ENCODE peak calls at places on chromosome 2, in six cellular contexts. One of them, this sample, is unnamed.

GRCh38 chr2:27828305-27828704 is 56.8 kb downstream of the MRPL33 start:
- DNase-seq in IMR-90: no peak
- DNase-seq in WTC11: no peak
- DNase-seq in OCI-LY7: no peak
- DNase-seq in activated CD4-positive, alpha-beta T cell treated with anti-CD3 and anti-CD28 coated beads, Interleukin-2, amount 50 U/mL, for 48 hours: no peak
- DNase-seq in A172: no peak
- DNase-seq in this sample: no peak

GRCh38 chr2:240374085-240374907 is 61.2 kb upstream of the GPC1 start:
- DNase-seq in activated CD4-positive, alpha-beta T cell treated with anti-CD3 and anti-CD28 coated beads, Interleukin-2, amount 50 U/mL, for 48 hours: no peak
- DNase-seq in WTC11: no peak
- DNase-seq in IMR-90: peak; percentile 93
- DNase-seq in A172: peak; percentile 96
- DNase-seq in OCI-LY7: no peak
- DNase-seq in this sample: peak; percentile 88

GRCh38 chr2:223465793-223466192 is 136.4 kb downstream of the SCG2 start:
- DNase-seq in IMR-90: peak; percentile 96
- DNase-seq in activated CD4-positive, alpha-beta T cell treated with anti-CD3 and anti-CD28 coated beads, Interleukin-2, amount 50 U/mL, for 48 hours: no peak
- DNase-seq in OCI-LY7: no peak
- DNase-seq in WTC11: no peak
- DNase-seq in A172: peak; percentile 90
- DNase-seq in this sample: peak; percentile 98

GRCh38 chr2:172285010-172285621 is 142.3 kb upstream of the ITGA6 start:
- DNase-seq in activated CD4-positive, alpha-beta T cell treated with anti-CD3 and anti-CD28 coated beads, Interleukin-2, amount 50 U/mL, for 48 hours: no peak
- DNase-seq in IMR-90: peak; percentile 78
- DNase-seq in A172: peak; percentile 71
- DNase-seq in WTC11: peak; percentile 58
- DNase-seq in OCI-LY7: no peak
- DNase-seq in this sample: peak; percentile 99

GRCh38 chr2:127158614-127159290 is 51.8 kb upstream of the BIN1 start:
- DNase-seq in IMR-90: no peak
- DNase-seq in activated CD4-positive, alpha-beta T cell treated with anti-CD3 and anti-CD28 coated beads, Interleukin-2, amount 50 U/mL, for 48 hours: no peak
- DNase-seq in OCI-LY7: peak; percentile 12
- DNase-seq in WTC11: no peak
- DNase-seq in A172: no peak
- DNase-seq in this sample: no peak

GRCh38 chr2:72630767-72631166 is 195.1 kb downstream of the EXOC6B start:
- DNase-seq in IMR-90: peak; percentile 49
- DNase-seq in A172: peak; percentile 18
- DNase-seq in activated CD4-positive, alpha-beta T cell treated with anti-CD3 and anti-CD28 coated beads, Interleukin-2, amount 50 U/mL, for 48 hours: no peak
- DNase-seq in WTC11: no peak
- DNase-seq in OCI-LY7: no peak
- DNase-seq in this sample: peak; percentile 45

GRCh38 chr2:172972005-172972619 is 103.5 kb upstream of the MAP3K20 start:
- DNase-seq in OCI-LY7: peak; percentile 55
- DNase-seq in IMR-90: peak; percentile 48
- DNase-seq in A172: peak; percentile 36
- DNase-seq in WTC11: peak; percentile 74
- DNase-seq in activated CD4-positive, alpha-beta T cell treated with anti-CD3 and anti-CD28 coated beads, Interleukin-2, amount 50 U/mL, for 48 hours: peak; percentile 62
- DNase-seq in this sample: peak; percentile 38

GRCh38 chr2:56739421-56739820 is 555.6 kb downstream of the CCDC85A start:
- DNase-seq in A172: no peak
- DNase-seq in OCI-LY7: no peak
- DNase-seq in WTC11: no peak
- DNase-seq in activated CD4-positive, alpha-beta T cell treated with anti-CD3 and anti-CD28 coated beads, Interleukin-2, amount 50 U/mL, for 48 hours: no peak
- DNase-seq in IMR-90: no peak
- DNase-seq in this sample: no peak

GRCh38 chr2:26672818-26673393 is 19.6 kb upstream of the KCNK3 start:
- DNase-seq in A172: no peak
- DNase-seq in WTC11: no peak
- DNase-seq in IMR-90: no peak
- DNase-seq in OCI-LY7: no peak
- DNase-seq in activated CD4-positive, alpha-beta T cell treated with anti-CD3 and anti-CD28 coated beads, Interleukin-2, amount 50 U/mL, for 48 hours: no peak
- DNase-seq in this sample: no peak

GRCh38 chr2:226782092-226782713 is 17.4 kb downstream of the IRS1 start:
- DNase-seq in A172: no peak
- DNase-seq in activated CD4-positive, alpha-beta T cell treated with anti-CD3 and anti-CD28 coated beads, Interleukin-2, amount 50 U/mL, for 48 hours: no peak
- DNase-seq in IMR-90: peak; percentile 87
- DNase-seq in OCI-LY7: no peak
- DNase-seq in WTC11: no peak
- DNase-seq in this sample: no peak

GRCh38 chr2:150689600-150689999 is 202.1 kb upstream of the RND3 start:
- DNase-seq in IMR-90: no peak
- DNase-seq in activated CD4-positive, alpha-beta T cell treated with anti-CD3 and anti-CD28 coated beads, Interleukin-2, amount 50 U/mL, for 48 hours: no peak
- DNase-seq in WTC11: no peak
- DNase-seq in A172: no peak
- DNase-seq in OCI-LY7: no peak
- DNase-seq in this sample: no peak

GRCh38 chr2:40401896-40402295 is 50.0 kb downstream of the SLC8A1 start:
- DNase-seq in A172: peak; percentile 97
- DNase-seq in OCI-LY7: no peak
- DNase-seq in activated CD4-positive, alpha-beta T cell treated with anti-CD3 and anti-CD28 coated beads, Interleukin-2, amount 50 U/mL, for 48 hours: no peak
- DNase-seq in WTC11: no peak
- DNase-seq in IMR-90: peak; percentile 94
- DNase-seq in this sample: peak; percentile 95

GRCh38 chr2:65528241-65528574 is 95.8 kb upstream of the SPRED2 start:
- DNase-seq in A172: no peak
- DNase-seq in WTC11: no peak
- DNase-seq in IMR-90: no peak
- DNase-seq in activated CD4-positive, alpha-beta T cell treated with anti-CD3 and anti-CD28 coated beads, Interleukin-2, amount 50 U/mL, for 48 hours: no peak
- DNase-seq in OCI-LY7: no peak
- DNase-seq in this sample: no peak

GRCh38 chr2:100104718-100105677 is 37.4 kb downstream of the AFF3 start:
- DNase-seq in OCI-LY7: peak; percentile 20
- DNase-seq in IMR-90: peak; percentile 11
- DNase-seq in activated CD4-positive, alpha-beta T cell treated with anti-CD3 and anti-CD28 coated beads, Interleukin-2, amount 50 U/mL, for 48 hours: peak; percentile 7
- DNase-seq in WTC11: peak; percentile 35
- DNase-seq in A172: no peak
- DNase-seq in this sample: no peak

GRCh38 chr2:64859208-64860161 is 129.7 kb upstream of the SLC1A4 start:
- DNase-seq in WTC11: peak; percentile 72
- DNase-seq in A172: peak; percentile 95
- DNase-seq in OCI-LY7: no peak
- DNase-seq in IMR-90: peak; percentile 87
- DNase-seq in activated CD4-positive, alpha-beta T cell treated with anti-CD3 and anti-CD28 coated beads, Interleukin-2, amount 50 U/mL, for 48 hours: no peak
- DNase-seq in this sample: peak; percentile 99

GRCh38 chr2:102106133-102106556 is 36.4 kb upstream of the IL1R1 start:
- DNase-seq in WTC11: no peak
- DNase-seq in activated CD4-positive, alpha-beta T cell treated with anti-CD3 and anti-CD28 coated beads, Interleukin-2, amount 50 U/mL, for 48 hours: no peak
- DNase-seq in IMR-90: peak; percentile 93
- DNase-seq in OCI-LY7: no peak
- DNase-seq in A172: no peak
- DNase-seq in this sample: peak; percentile 95

GRCh38 chr2:24761866-24762265 is 31.3 kb downstream of the PTRHD1 start:
- DNase-seq in A172: no peak
- DNase-seq in IMR-90: no peak
- DNase-seq in OCI-LY7: no peak
- DNase-seq in WTC11: no peak
- DNase-seq in activated CD4-positive, alpha-beta T cell treated with anti-CD3 and anti-CD28 coated beads, Interleukin-2, amount 50 U/mL, for 48 hours: no peak
- DNase-seq in this sample: no peak

GRCh38 chr2:182558564-182558963 is 131.7 kb upstream of the PDE1A start:
- DNase-seq in WTC11: no peak
- DNase-seq in IMR-90: no peak
- DNase-seq in activated CD4-positive, alpha-beta T cell treated with anti-CD3 and anti-CD28 coated beads, Interleukin-2, amount 50 U/mL, for 48 hours: no peak
- DNase-seq in A172: no peak
- DNase-seq in OCI-LY7: no peak
- DNase-seq in this sample: no peak

GRCh38 chr2:183229386-183229785 is 105.1 kb downstream of the NUP35 start:
- DNase-seq in A172: peak; percentile 26
- DNase-seq in activated CD4-positive, alpha-beta T cell treated with anti-CD3 and anti-CD28 coated beads, Interleukin-2, amount 50 U/mL, for 48 hours: peak; percentile 11
- DNase-seq in WTC11: no peak
- DNase-seq in IMR-90: peak; percentile 63
- DNase-seq in OCI-LY7: no peak
- DNase-seq in this sample: peak; percentile 60

GRCh38 chr2:127664065-127664894 is 11.1 kb downstream of the LIMS2 start:
- DNase-seq in OCI-LY7: no peak
- DNase-seq in IMR-90: no peak
- DNase-seq in WTC11: no peak
- DNase-seq in activated CD4-positive, alpha-beta T cell treated with anti-CD3 and anti-CD28 coated beads, Interleukin-2, amount 50 U/mL, for 48 hours: no peak
- DNase-seq in A172: no peak
- DNase-seq in this sample: no peak

GRCh38 chr2:176088048-176088936 is 4.2 kb upstream of the HOXD13 start:
- DNase-seq in WTC11: peak; percentile 79
- DNase-seq in activated CD4-positive, alpha-beta T cell treated with anti-CD3 and anti-CD28 coated beads, Interleukin-2, amount 50 U/mL, for 48 hours: no peak
- DNase-seq in OCI-LY7: no peak
- DNase-seq in IMR-90: peak; percentile 23
- DNase-seq in A172: no peak
- DNase-seq in this sample: no peak

GRCh38 chr2:64637931-64638330 is 15.8 kb downstream of the SERTAD2 start:
- DNase-seq in IMR-90: peak; percentile 31
- DNase-seq in A172: no peak
- DNase-seq in WTC11: no peak
- DNase-seq in OCI-LY7: no peak
- DNase-seq in activated CD4-positive, alpha-beta T cell treated with anti-CD3 and anti-CD28 coated beads, Interleukin-2, amount 50 U/mL, for 48 hours: no peak
- DNase-seq in this sample: no peak

GRCh38 chr2:52135235-52135634 is 1103.3 kb upstream of the NRXN1 start:
- DNase-seq in OCI-LY7: no peak
- DNase-seq in IMR-90: peak; percentile 50
- DNase-seq in WTC11: no peak
- DNase-seq in activated CD4-positive, alpha-beta T cell treated with anti-CD3 and anti-CD28 coated beads, Interleukin-2, amount 50 U/mL, for 48 hours: no peak
- DNase-seq in A172: no peak
- DNase-seq in this sample: no peak

GRCh38 chr2:31275976-31276375 is 42.0 kb downstream of the EHD3 start:
- DNase-seq in activated CD4-positive, alpha-beta T cell treated with anti-CD3 and anti-CD28 coated beads, Interleukin-2, amount 50 U/mL, for 48 hours: no peak
- DNase-seq in A172: no peak
- DNase-seq in WTC11: no peak
- DNase-seq in IMR-90: no peak
- DNase-seq in OCI-LY7: no peak
- DNase-seq in this sample: peak; percentile 52

GRCh38 chr2:83162421-83162820 is 1296.7 kb downstream of the SUCLG1 start:
- DNase-seq in OCI-LY7: no peak
- DNase-seq in WTC11: no peak
- DNase-seq in A172: no peak
- DNase-seq in IMR-90: no peak
- DNase-seq in activated CD4-positive, alpha-beta T cell treated with anti-CD3 and anti-CD28 coated beads, Interleukin-2, amount 50 U/mL, for 48 hours: no peak
- DNase-seq in this sample: no peak

GRCh38 chr2:21135585-21135984 is 11.8 kb downstream of the TDRD15 start:
- DNase-seq in activated CD4-positive, alpha-beta T cell treated with anti-CD3 and anti-CD28 coated beads, Interleukin-2, amount 50 U/mL, for 48 hours: no peak
- DNase-seq in OCI-LY7: no peak
- DNase-seq in IMR-90: no peak
- DNase-seq in WTC11: no peak
- DNase-seq in A172: no peak
- DNase-seq in this sample: no peak

GRCh38 chr2:20304411-20304810 is 46.2 kb downstream of the PUM2 start:
- DNase-seq in WTC11: no peak
- DNase-seq in OCI-LY7: no peak
- DNase-seq in activated CD4-positive, alpha-beta T cell treated with anti-CD3 and anti-CD28 coated beads, Interleukin-2, amount 50 U/mL, for 48 hours: no peak
- DNase-seq in IMR-90: peak; percentile 86
- DNase-seq in A172: no peak
- DNase-seq in this sample: peak; percentile 32

GRCh38 chr2:215528555-215528954 is 92.7 kb upstream of the FN1 start:
- DNase-seq in A172: peak; percentile 67
- DNase-seq in WTC11: no peak
- DNase-seq in activated CD4-positive, alpha-beta T cell treated with anti-CD3 and anti-CD28 coated beads, Interleukin-2, amount 50 U/mL, for 48 hours: no peak
- DNase-seq in OCI-LY7: no peak
- DNase-seq in IMR-90: peak; percentile 99
- DNase-seq in this sample: peak; percentile 98

GRCh38 chr2:151422917-151423439 is 13.3 kb downstream of the RIF1 start:
- DNase-seq in IMR-90: no peak
- DNase-seq in WTC11: no peak
- DNase-seq in A172: no peak
- DNase-seq in OCI-LY7: no peak
- DNase-seq in activated CD4-positive, alpha-beta T cell treated with anti-CD3 and anti-CD28 coated beads, Interleukin-2, amount 50 U/mL, for 48 hours: no peak
- DNase-seq in this sample: no peak

GRCh38 chr2:229714080-229714735 is at the start of gene DNER:
- DNase-seq in activated CD4-positive, alpha-beta T cell treated with anti-CD3 and anti-CD28 coated beads, Interleukin-2, amount 50 U/mL, for 48 hours: peak; percentile 58
- DNase-seq in OCI-LY7: peak; percentile 11
- DNase-seq in WTC11: peak; percentile 68
- DNase-seq in A172: no peak
- DNase-seq in IMR-90: no peak
- DNase-seq in this sample: no peak